ENCODE peak calls at places on chromosomes 12 and 14, in eight cellular contexts. Z is PC-3, N is heart left ventricle, H is fibroblast of lung, I is endodermal cell, W is cardiac muscle cell, V is sigmoid colon, Y is WERI-Rb-1. F is an unnamed sample.
A peak's percentile ranks its signal among the peaks of the same experiment; 100 is the strongest.

GRCh38 chr12:129911437-129912049 is 7.7 kb upstream of the TMEM132D start:
- DNase-seq in H (peak; percentile 43), W (peak; percentile 0), I (peak; percentile 93), Z (peak; percentile 40), V (no peak), N (no peak), Y (peak; percentile 61), F (no peak)

GRCh38 chr12:2842948-2843347 is 8.1 kb upstream of the NRIP2 start:
- DNase-seq in W (no peak), N (no peak), Z (no peak), V (no peak), Y (no peak), I (no peak), H (no peak), F (no peak)

GRCh38 chr12:68378859-68379628 is 46.9 kb upstream of the MDM1 start:
- DNase-seq in I (no peak), Z (peak; percentile 82), V (no peak), W (no peak), H (no peak), N (no peak), Y (no peak), F (no peak)

GRCh38 chr12:70652451-70652850 is 15.2 kb upstream of the PTPRB start:
- DNase-seq in V (no peak), N (no peak), I (no peak), W (peak; percentile 54), H (peak; percentile 68), Z (no peak), Y (no peak), F (no peak)

GRCh38 chr14:99459491-99460100 is 21.1 kb downstream of the SETD3 start:
- DNase-seq in I (peak; percentile 11), W (no peak), Z (no peak), H (no peak), N (no peak), Y (no peak), V (no peak), F (no peak)

GRCh38 chr12:120528861-120529525 is at the start of gene COQ5:
- DNase-seq in Y (peak; percentile 89), W (peak; percentile 87), I (peak; percentile 98), V (peak; percentile 95), H (peak; percentile 81), Z (peak; percentile 87), N (peak; percentile 92), F (peak; percentile 90)

GRCh38 chr12:89235189-89235993 is 116.9 kb downstream of the DUSP6 start:
- DNase-seq in H (no peak), Z (no peak), N (no peak), Y (no peak), I (no peak), W (no peak), V (no peak), F (no peak)

GRCh38 chr12:51351913-51352532 is 5.5 kb upstream of the CELA1 start:
- DNase-seq in I (peak; percentile 97), V (no peak), W (peak; percentile 84), N (no peak), Y (peak; percentile 75), Z (peak; percentile 53), H (peak; percentile 49), F (no peak)

GRCh38 chr12:12503384-12504078 is 59.1 kb downstream of the DUSP16 start:
- DNase-seq in V (no peak), N (no peak), W (no peak), Y (peak; percentile 24), H (no peak), Z (no peak), I (peak; percentile 82), F (no peak)

GRCh38 chr12:106552228-106552627 is 30.6 kb upstream of the RFX4 start:
- DNase-seq in W (no peak), H (no peak), V (no peak), Y (no peak), Z (no peak), I (no peak), N (no peak), F (no peak)

GRCh38 chr12:18700254-18700653 is 37.6 kb downstream of the PLCZ1 start:
- DNase-seq in N (peak; percentile 34), Z (no peak), I (no peak), Y (no peak), V (no peak), W (peak; percentile 97), H (peak; percentile 94), F (no peak)

GRCh38 chr12:49872781-49873181 is 29.9 kb upstream of the BCDIN3D start:
- DNase-seq in I (peak; percentile 50), V (no peak), W (peak; percentile 71), N (no peak), Y (no peak), Z (no peak), H (peak; percentile 60), F (peak; percentile 64)

GRCh38 chr12:47767197-47767724 is 5.8 kb upstream of the SLC48A1 start:
- DNase-seq in N (peak; percentile 65), V (no peak), I (peak; percentile 94), Y (peak; percentile 71), H (no peak), Z (peak; percentile 64), W (peak; percentile 57), F (no peak)

GRCh38 chr12:62162214-62162613 is 98.0 kb upstream of the USP15 start:
- DNase-seq in W (no peak), N (no peak), Z (no peak), Y (no peak), V (no peak), H (no peak), I (no peak), F (no peak)

GRCh38 chr12:54173066-54173726 is 15.6 kb downstream of the SMUG1 start:
- DNase-seq in V (peak; percentile 70), I (peak; percentile 80), Y (peak; percentile 73), W (peak; percentile 18), N (no peak), H (peak; percentile 27), Z (peak; percentile 58), F (no peak)

GRCh38 chr12:106228320-106228710 is 19.5 kb downstream of the CKAP4 start:
- DNase-seq in H (no peak), W (no peak), V (no peak), I (peak; percentile 35), N (no peak), Y (no peak), Z (no peak), F (no peak)

GRCh38 chr14:96574633-96575191 is 72.5 kb downstream of the PAPOLA start:
- DNase-seq in Y (no peak), V (no peak), I (no peak), W (peak; percentile 78), N (no peak), H (peak; percentile 79), Z (peak; percentile 42), F (no peak)

GRCh38 chr14:52706286-52706685 is 714 bp upstream of the PSMC6 start:
- DNase-seq in N (no peak), Y (no peak), Z (peak; percentile 56), I (no peak), W (peak; percentile 25), V (no peak), H (peak; percentile 23), F (no peak)

GRCh38 chr12:101857043-101857558 is 20.3 kb upstream of the DRAM1 start:
- DNase-seq in W (peak; percentile 62), V (no peak), N (no peak), I (no peak), Z (peak; percentile 64), H (peak; percentile 81), Y (no peak), F (no peak)

GRCh38 chr12:92558806-92559205 is 144.0 kb upstream of the PLEKHG7 start:
- DNase-seq in Z (no peak), V (no peak), W (no peak), I (no peak), Y (no peak), H (peak; percentile 44), N (no peak), F (no peak)
- H3K27ac ChIP-seq in Z (no peak overlapping the region), V (peak overlapping the region; percentile 42), W (no peak overlapping the region), I (no peak overlapping the region), Y (no peak overlapping the region), H (no peak overlapping the region), N (no peak overlapping the region), F (no peak overlapping the region)

DNA sequence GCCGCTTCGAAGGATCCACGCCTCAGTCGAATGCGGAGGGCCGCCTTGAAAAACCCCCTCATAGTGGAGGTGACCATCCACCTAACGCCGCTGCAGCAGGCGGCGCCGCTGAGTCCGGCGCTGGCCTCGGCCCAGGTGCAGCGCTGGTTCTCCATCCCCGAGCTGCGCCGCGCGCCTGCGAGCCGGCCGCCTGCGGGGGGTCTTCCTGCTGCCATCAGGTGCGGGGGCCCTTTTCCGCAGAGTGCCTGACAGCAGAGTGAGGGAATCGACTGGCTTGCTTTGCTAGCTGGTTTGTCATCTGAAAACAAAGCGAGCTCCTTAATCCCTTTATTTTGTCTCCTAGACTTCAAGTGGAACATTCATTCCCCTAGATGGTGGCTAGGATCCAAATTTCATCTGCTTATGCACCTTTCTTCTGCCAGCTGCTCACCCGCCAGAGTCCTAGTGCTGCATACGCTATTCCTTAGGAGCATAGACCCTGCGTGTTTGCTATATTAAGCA is 10.4 kb upstream of the DNAL1 start:
- DNase-seq in N (no peak), Y (peak; percentile 45), Z (peak; percentile 40), V (peak; percentile 72), W (peak; percentile 43), H (peak; percentile 36), I (peak; percentile 97), F (no peak)
- H3K4me3 ChIP-seq in N (peak overlapping the region; percentile 58), Y (peak overlapping the region; percentile 55), Z (peak overlapping the region; percentile 64), V (peak overlapping the region; percentile 58), W (no peak overlapping the region), H (peak overlapping the region; percentile 23), I (peak overlapping the region; percentile 37), F (peak overlapping the region; percentile 72)

GRCh38 chr12:52952082-52952801 is 3.3 kb downstream of the KRT18 start:
- DNase-seq in W (peak; percentile 37), Z (peak; percentile 41), H (no peak), Y (no peak), I (peak; percentile 71), N (no peak), V (no peak), F (no peak)
- TF ChIP-seq CTCF in W (peak; percentile 24), Z (peak; percentile 46), H (no peak), Y (peak; percentile 30), I (peak; percentile 70), N (no peak), V (no peak), F (no peak)

GRCh38 chr14:64110832-64111231 is 183.3 kb downstream of the ESR2 start:
- DNase-seq in N (no peak), Y (no peak), H (peak; percentile 7), V (no peak), I (no peak), W (no peak), Z (peak; percentile 15), F (no peak)

GRCh38 chr14:64113279-64113678 is 180.9 kb downstream of the ESR2 start:
- DNase-seq in V (no peak), N (peak; percentile 50), W (no peak), H (no peak), Z (peak; percentile 22), I (no peak), Y (no peak), F (no peak)

GRCh38 chr14:64114796-64115195 is 179.4 kb downstream of the ESR2 start:
- DNase-seq in H (no peak), Y (no peak), Z (no peak), V (no peak), N (no peak), W (no peak), I (no peak), F (no peak)

GRCh38 chr14:64114166-64114565 is 180.0 kb downstream of the ESR2 start:
- DNase-seq in Y (peak; percentile 66), Z (no peak), V (no peak), I (peak; percentile 55), W (peak; percentile 48), H (no peak), N (no peak), F (peak; percentile 79)

DNA sequence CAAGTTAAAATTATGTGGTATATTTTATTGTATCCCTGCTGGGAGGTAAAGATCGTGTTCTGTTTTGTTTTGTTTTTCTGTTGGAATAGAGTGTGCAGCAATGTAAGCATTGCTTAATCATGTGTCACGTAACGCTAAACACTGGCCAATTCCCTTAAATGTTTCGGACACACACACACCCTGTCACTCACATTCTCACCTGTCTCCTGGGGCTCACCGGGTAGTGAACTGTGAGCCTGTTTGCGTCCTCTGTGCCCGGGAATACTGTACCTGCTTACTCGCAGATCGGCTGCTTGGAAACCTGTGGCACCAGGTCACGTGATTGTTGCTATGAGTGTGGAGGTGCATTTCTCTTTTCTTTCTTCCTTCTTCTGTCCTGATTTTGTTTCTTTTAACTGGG is 181.3 kb downstream of the ESR2 start:
- DNase-seq in H (no peak), Z (peak; percentile 20), I (no peak), N (no peak), V (no peak), Y (no peak), W (no peak), F (no peak)
- H3K27ac ChIP-seq in H (no peak overlapping the region), Z (no peak overlapping the region), I (no peak overlapping the region), N (no peak overlapping the region), V (no peak overlapping the region), Y (no peak overlapping the region), W (no peak overlapping the region), F (peak overlapping the region; percentile 49)